ENCODE peak calls at places on chromosomes 4 and X, in seven cellular contexts. R is adipocyte; N is breast epithelium; W is NCI-H2081; Q is DMS153; V is stimulated activated CD8-positive, alpha-beta memory T cell treated with anti-CD3 and anti-CD28 coated beads, Interleukin-15, amount 100 ng/mL, for 4 hours; X is iPS DF 6.9. J is an unnamed sample.

GRCh38 chrX:3320471-3321046 is 25.9 kb downstream of the MXRA5 start:
- DNase-seq in V (no peak), X (no peak), N (no peak), W (no peak), R (no peak), Q (no peak), J (no peak)

GRCh38 chr4:139214039-139214534 is 37.1 kb upstream of the ELF2 start:
- DNase-seq in V (no peak), R (no peak), Q (peak), X (peak), W (no peak), N (no peak), J (no peak)

GRCh38 chrX:41335590-41336331 is 1.8 kb downstream of the DDX3X start:
- DNase-seq in W (no peak), Q (no peak), X (no peak), N (no peak), V (no peak), R (peak), J (no peak)

GRCh38 chrX:103584606-103585005 is 709 bp upstream of the TCEAL4 start:
- DNase-seq in X (no peak), W (peak), N (no peak), Q (no peak), V (no peak), R (peak), J (no peak)

GRCh38 chrX:85851418-85851817 is 195.9 kb downstream of the CHM start:
- DNase-seq in R (peak), X (no peak), V (no peak), Q (no peak), W (no peak), N (no peak), J (no peak)

GRCh38 chr4:99763635-99764101 is 53.0 kb upstream of the DAPP1 start:
- DNase-seq in Q (no peak), N (no peak), W (no peak), R (peak), V (no peak), X (no peak), J (no peak)

GRCh38 chr4:189124149-189124758 is 816.4 kb upstream of the FRG1 start:
- DNase-seq in N (no peak), Q (no peak), X (peak), V (no peak), R (peak), W (peak), J (no peak)

GRCh38 chr4:186781032-186781917 is 57.6 kb upstream of the FAT1 start:
- DNase-seq in X (no peak), V (no peak), W (no peak), N (no peak), R (peak), Q (no peak), J (no peak)

GRCh38 chrX:118181030-118181429 is 64.4 kb upstream of the KLHL13 start:
- DNase-seq in R (peak), N (no peak), X (no peak), W (no peak), V (no peak), Q (no peak), J (no peak)

GRCh38 chrX:129040124-129040523 is 483.2 kb downstream of the SMARCA1 start:
- DNase-seq in R (no peak), N (no peak), Q (no peak), X (no peak), V (no peak), W (no peak), J (no peak)

GRCh38 chrX:75746891-75747639 is 38.0 kb downstream of the MAGEE2 start:
- DNase-seq in X (no peak), Q (no peak), N (peak), R (peak), W (peak), V (no peak), J (no peak)

GRCh38 chr4:13525606-13526281 is 18.6 kb downstream of the NKX3-2 start:
- DNase-seq in V (no peak), Q (no peak), X (no peak), R (no peak), W (no peak), N (no peak), J (no peak)

GRCh38 chr4:77193511-77194236 is 36.7 kb downstream of the CCNG2 start:
- DNase-seq in N (no peak), W (no peak), R (no peak), X (peak), V (peak), Q (no peak), J (peak)

GRCh38 chrX:150863191-150863590 is 35.3 kb downstream of the CD99L2 start:
- DNase-seq in X (no peak), V (no peak), Q (no peak), W (peak), R (no peak), N (no peak), J (no peak)

GRCh38 chr4:25879587-25879986 is 16.8 kb upstream of the SEL1L3 start:
- DNase-seq in X (no peak), W (no peak), Q (no peak), V (no peak), N (no peak), R (no peak), J (no peak)

GRCh38 chrX:119266364-119266995 is 30.4 kb downstream of the PGRMC1 start:
- DNase-seq in X (no peak), W (peak), Q (no peak), R (peak), V (no peak), N (no peak), J (no peak)

GRCh38 chr4:103012085-103012484 is 7.4 kb downstream of the SLC9B1 start:
- DNase-seq in N (no peak), V (no peak), W (no peak), Q (no peak), X (no peak), R (peak), J (no peak)